ENCODE peak calls at places on chromosomes 1 and 21, in six cellular contexts. R is pancreas, P is OCI-LY7, Y is epithelial cell of esophagus, Q is lung, Z is upper lobe of right lung. D is an unnamed sample.

GRCh38 chr1:27595597-27595996 is 8.3 kb downstream of the AHDC1 start:
- DNase-seq in Y (no peak), R (no peak), Z (no peak), Q (no peak), P (no peak), D (no peak)

GRCh38 chr1:184866991-184867788 is 107.1 kb downstream of the NIBAN1 start:
- DNase-seq in Z (no peak), P (no peak), R (no peak), Q (no peak), Y (peak), D (peak)

GRCh38 chr1:197083474-197083873 is 16.4 kb upstream of the F13B start:
- DNase-seq in Y (no peak), Q (no peak), R (no peak), P (no peak), Z (no peak), D (no peak)

GRCh38 chr1:154559496-154559950 is 1.1 kb upstream of the UBE2Q1 start:
- DNase-seq in Q (peak), Z (peak), Y (peak), P (peak), R (peak), D (peak)

GRCh38 chr1:177921590-177921989 is 48.3 kb downstream of the SEC16B start:
- DNase-seq in Z (no peak), Y (no peak), Q (no peak), P (no peak), R (no peak), D (no peak)

GRCh38 chr1:10046356-10047085 is 13.8 kb downstream of the UBE4B start:
- DNase-seq in Z (no peak), Q (no peak), Y (no peak), P (no peak), R (no peak), D (peak)

GRCh38 chr1:23529146-23530088 is 1.6 kb downstream of the E2F2 start:
- DNase-seq in Q (no peak), Y (peak), R (no peak), Z (no peak), P (peak), D (no peak)

GRCh38 chr1:209860293-209860881 is 32.6 kb downstream of the UTP25 start:
- DNase-seq in P (peak), Q (peak), Z (peak), Y (peak), R (peak), D (peak)

GRCh38 chr1:156926175-156926574 is 5.7 kb downstream of the LRRC71 start:
- DNase-seq in Y (peak), Z (peak), P (no peak), R (peak), Q (peak), D (peak)

GRCh38 chr1:2102753-2103152 is 52.5 kb downstream of the PRKCZ start:
- DNase-seq in Q (no peak), R (no peak), P (no peak), Y (no peak), Z (peak), D (no peak)

GRCh38 chr1:81452693-81453344 is 347.9 kb upstream of the ADGRL2 start:
- DNase-seq in Z (no peak), Y (peak), P (no peak), R (no peak), Q (no peak), D (no peak)

GRCh38 chr1:202501281-202501680 is 152.8 kb downstream of the PPP1R12B start:
- DNase-seq in P (peak), Q (no peak), Z (no peak), Y (peak), R (no peak), D (peak)

GRCh38 chr1:27934818-27935549 is at the start of gene SMPDL3B:
- DNase-seq in Y (peak), Z (peak), Q (peak), P (peak), R (peak), D (no peak)

GRCh38 chr21:18529253-18529652 is 125.7 kb upstream of the TMPRSS15 start:
- DNase-seq in P (no peak), Q (no peak), Y (peak), R (no peak), Z (no peak), D (peak)

GRCh38 chr1:163337631-163338030 is 15.9 kb downstream of the NUF2 start:
- DNase-seq in Z (no peak), Y (no peak), P (no peak), Q (no peak), R (no peak), D (peak)

GRCh38 chr1:2267051-2267830 is 39.1 kb downstream of the SKI start:
- DNase-seq in P (no peak), Q (no peak), Y (no peak), Z (no peak), R (no peak), D (no peak)

GRCh38 chr1:177448652-177449351 is 278.0 kb downstream of the BRINP2 start:
- DNase-seq in Y (peak), P (no peak), R (no peak), Q (no peak), Z (no peak), D (no peak)

GRCh38 chr1:239912471-239912870 is 179.2 kb upstream of the FMN2 start:
- DNase-seq in P (no peak), Q (no peak), Y (peak), Z (no peak), R (no peak), D (peak)

GRCh38 chr1:11320153-11320936 is 47.3 kb downstream of the UBIAD1 start:
- DNase-seq in Q (no peak), R (no peak), Z (no peak), Y (no peak), P (peak), D (no peak)

GRCh38 chr1:18021242-18021641 is 86.4 kb upstream of the IGSF21 start:
- DNase-seq in Z (peak), R (no peak), Q (no peak), P (no peak), Y (no peak), D (no peak)

GRCh38 chr1:55374801-55375616 is 159.8 kb upstream of the USP24 start:
- DNase-seq in Y (no peak), Z (no peak), P (no peak), R (no peak), Q (peak), D (no peak)

GRCh38 chr1:226309398-226310122 is 596 bp upstream of the LIN9 start:
- DNase-seq in Z (no peak), Y (no peak), P (peak), R (peak), Q (peak), D (peak)

GRCh38 chr1:147800852-147801251 is 40.5 kb upstream of the GJA5 start:
- DNase-seq in P (no peak), Y (peak), R (no peak), Q (no peak), Z (no peak), D (no peak)

GRCh38 chr1:172630868-172631267 is 28.0 kb upstream of the FASLG start:
- DNase-seq in R (no peak), Y (no peak), P (no peak), Z (no peak), Q (no peak), D (peak)

GRCh38 chr1:66840929-66841328 is 39.9 kb upstream of the INSL5 start:
- DNase-seq in R (no peak), Y (no peak), Z (no peak), P (peak), Q (no peak), D (no peak)

GRCh38 chr21:45976666-45977335 is 4.8 kb upstream of the COL6A1 start:
- DNase-seq in P (no peak), Q (no peak), R (no peak), Y (no peak), Z (no peak), D (no peak)

GRCh38 chr1:1247341-1247913 is 905 bp upstream of the C1QTNF12 start:
- DNase-seq in Y (no peak), Q (no peak), P (no peak), Z (no peak), R (peak), D (no peak)

GRCh38 chr1:202329891-202330290 is 11.8 kb downstream of the UBE2T start:
- DNase-seq in R (no peak), P (no peak), Y (no peak), Z (no peak), Q (no peak), D (no peak)

GRCh38 chr1:160726114-160726497 is 12.9 kb upstream of the SLAMF7 start:
- DNase-seq in P (no peak), Z (no peak), R (no peak), Q (no peak), Y (peak), D (peak)

GRCh38 chr1:207312604-207312920 is 8.9 kb upstream of the CD55 start:
- DNase-seq in Q (no peak), P (no peak), R (no peak), Y (no peak), Z (no peak), D (no peak)

GRCh38 chr1:240091614-240092300 is at the start of gene FMN2:
- DNase-seq in Y (no peak), P (no peak), R (peak), Z (no peak), Q (no peak), D (no peak)

GRCh38 chr1:95407146-95407863 is 173.3 kb downstream of the RWDD3 start:
- DNase-seq in Q (no peak), Z (no peak), Y (no peak), R (no peak), P (no peak), D (peak)

GRCh38 chr1:109876617-109877319 is 33.9 kb upstream of the CSF1 start:
- DNase-seq in Q (no peak), P (no peak), Y (no peak), Z (no peak), R (no peak), D (peak)

DNA sequence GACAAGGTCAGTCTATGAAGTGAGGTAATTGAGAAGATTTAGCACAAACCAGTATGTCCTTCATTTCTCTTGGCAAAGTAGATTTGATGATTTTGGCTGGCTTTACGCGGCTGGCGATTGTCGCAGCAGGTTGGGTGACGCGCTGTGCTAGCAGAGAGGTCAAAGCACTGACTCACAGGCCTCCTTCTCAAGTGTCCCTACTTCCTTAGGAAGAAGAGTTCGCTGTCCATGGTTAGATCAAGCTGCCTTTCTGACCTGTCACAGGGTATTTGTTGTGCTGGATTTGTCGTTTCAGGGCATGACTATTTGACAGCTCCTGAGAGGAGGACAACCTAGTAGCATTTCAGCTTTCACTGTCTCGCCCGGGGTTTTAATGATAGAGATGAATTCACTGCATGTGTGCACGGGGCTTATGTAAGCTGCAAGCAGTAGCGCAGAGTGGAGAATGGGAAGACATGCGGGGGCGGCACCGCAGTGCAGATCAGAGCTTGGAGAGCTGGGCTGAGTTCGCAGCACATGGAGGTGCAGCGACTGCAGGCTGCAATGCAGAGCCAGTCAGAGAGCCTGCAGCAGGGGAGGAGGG is 32.8 kb downstream of the XCL1 start:
- DNase-seq in P (no peak), Z (no peak), R (no peak), Q (no peak), Y (peak), D (peak)
- H3K4me3 ChIP-seq in P (no peak), Z (no peak), R (no peak), Q (no peak), Y (no peak), D (no peak)

GRCh38 chr1:5992814-5993552 is 758 bp upstream of the NPHP4 start:
- DNase-seq in Z (no peak), R (peak), Q (no peak), P (peak), Y (peak), D (no peak)

GRCh38 chr1:5991784-5992033 is 516 bp downstream of the NPHP4 start:
- DNase-seq in R (no peak), Z (no peak), P (no peak), Y (no peak), Q (no peak), D (no peak)

GRCh38 chr1:5992034-5992813 is at the start of gene NPHP4:
- DNase-seq in Z (peak), P (peak), R (peak), Q (peak), Y (peak), D (peak)

GRCh38 chr1:5994713-5995621 is 2.7 kb upstream of the NPHP4 start:
- DNase-seq in Z (peak), Q (no peak), R (peak), Y (no peak), P (no peak), D (no peak)

DNA sequence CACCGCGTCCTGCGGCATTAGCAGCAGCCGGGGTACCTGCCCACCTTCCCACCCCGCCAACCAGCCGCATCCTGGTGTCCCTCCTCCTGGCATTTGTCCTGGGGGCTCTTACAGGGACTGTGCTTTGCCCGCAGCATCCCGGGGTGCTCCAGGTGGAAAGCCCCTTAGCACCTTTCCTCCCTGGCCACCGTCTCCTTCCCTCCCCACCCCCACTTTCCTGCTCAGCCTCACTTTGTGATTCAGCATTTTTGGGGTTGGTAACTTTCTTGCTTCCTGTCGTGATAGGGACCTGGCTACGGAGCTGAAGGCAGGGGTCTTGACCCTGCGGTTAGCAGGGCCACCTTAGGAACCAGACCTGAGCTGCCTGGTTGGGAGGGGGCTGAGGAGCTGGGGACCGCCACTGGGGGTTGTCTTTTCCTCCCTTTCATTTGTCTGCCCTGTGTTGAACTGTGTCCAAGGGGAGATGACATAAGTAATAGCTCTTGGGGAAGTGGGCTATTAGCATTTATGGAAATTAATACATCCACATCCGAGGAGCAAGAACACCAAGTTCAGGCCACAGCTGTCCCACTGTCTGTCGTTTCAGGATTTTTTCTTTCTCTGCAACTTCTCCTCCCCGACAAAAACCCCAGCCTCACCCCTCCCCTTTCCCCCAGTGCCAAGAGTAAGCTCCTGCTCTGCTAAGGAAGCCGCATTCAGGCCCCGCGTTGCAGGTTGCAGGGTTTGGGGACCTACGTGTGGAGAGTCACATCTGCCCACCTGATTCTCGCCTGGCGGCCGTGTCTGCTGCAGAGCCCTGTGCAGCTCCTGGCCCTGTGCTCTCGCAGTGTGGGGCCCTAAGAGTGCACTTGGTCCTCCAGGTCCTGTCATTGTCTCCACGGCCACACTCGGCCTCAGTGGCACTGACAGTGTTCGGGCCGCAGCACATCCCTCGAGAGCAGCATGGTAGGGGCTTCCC is 1.6 kb upstream of the NPHP4 start:
- DNase-seq in Q (no peak), R (peak), Z (peak), Y (no peak), P (peak), D (no peak)
- H3K4me3 ChIP-seq in Q (no peak), R (no peak), Z (peak), Y (peak), P (peak), D (peak)

GRCh38 chr1:41013812-41014211 is 7.7 kb downstream of the SLFNL1 start:
- DNase-seq in Z (no peak), P (no peak), Q (no peak), Y (no peak), R (no peak), D (no peak)
- H3K4me3 ChIP-seq in Z (no peak), P (no peak), Q (no peak), Y (no peak), R (no peak), D (no peak)

GRCh38 chr1:114334297-114334696 is 176.7 kb downstream of the TRIM33 start:
- DNase-seq in Z (no peak), R (no peak), P (no peak), Y (no peak), Q (no peak), D (no peak)
- H3K4me3 ChIP-seq in Z (no peak), R (no peak), P (no peak), Y (no peak), Q (no peak), D (no peak)

GRCh38 chr1:21853130-21853424 is 41.0 kb downstream of the LDLRAD2 start:
- DNase-seq in P (no peak), R (no peak), Q (no peak), Z (no peak), Y (no peak), D (no peak)
- H3K4me3 ChIP-seq in P (no peak), R (no peak), Q (no peak), Z (no peak), Y (no peak), D (no peak)

D was measured in choroid plexus epithelial cell.